ENCODE peak calls at places on chromosomes 7 and 10, in ten cellular contexts. P is psoas muscle; I is CD8-positive, alpha-beta T cell; X is body of pancreas; U is endodermal cell; J is HCT116; O is Karpas-422; B is pancreas; D is CD4-positive, alpha-beta memory T cell; L is esophagus squamous epithelium. K is an unnamed sample.

GRCh38 chr10:22874189-22874854 is 53.5 kb upstream of the ARMC3 start:
- DNase-seq in P (no peak), I (no peak), X (no peak), O (no peak), U (no peak), B (no peak), L (no peak), D (no peak), J (no peak), K (no peak)

GRCh38 chr10:69061305-69062161 is 26.4 kb upstream of the SRGN start:
- DNase-seq in B (peak; percentile 28), P (peak; percentile 75), U (no peak), L (no peak), D (peak; percentile 45), X (peak; percentile 45), J (no peak), I (peak; percentile 39), O (peak; percentile 62), K (peak; percentile 60)

GRCh38 chr7:45053401-45053800 is 35.4 kb downstream of the NACAD start:
- DNase-seq in J (no peak), P (no peak), B (no peak), L (no peak), I (no peak), U (no peak), X (no peak), O (no peak), D (no peak), K (no peak)

GRCh38 chr10:77713506-77714280 is 76.1 kb upstream of the KCNMA1 start:
- DNase-seq in U (no peak), L (no peak), D (no peak), P (no peak), I (no peak), J (no peak), X (no peak), B (no peak), O (no peak), K (no peak)

GRCh38 chr7:124718032-124718766 is 47.4 kb downstream of the GPR37 start:
- DNase-seq in P (no peak), X (no peak), B (no peak), D (no peak), O (no peak), J (no peak), I (no peak), L (no peak), U (no peak), K (no peak)

GRCh38 chr7:20244334-20244733 is 27.1 kb upstream of the MACC1 start:
- DNase-seq in I (no peak), P (no peak), O (no peak), L (no peak), X (no peak), D (no peak), U (no peak), B (no peak), J (no peak), K (no peak)

GRCh38 chr10:3148994-3149393 is 23.6 kb downstream of the PITRM1 start:
- DNase-seq in D (no peak), L (no peak), U (no peak), I (no peak), B (no peak), J (no peak), O (no peak), X (peak; percentile 26), P (no peak), K (no peak)

GRCh38 chr7:46545790-46546189 is 624.7 kb upstream of the IGFBP3 start:
- DNase-seq in D (no peak), U (no peak), B (no peak), X (no peak), P (no peak), L (no peak), I (no peak), O (no peak), J (peak; percentile 58), K (no peak)

GRCh38 chr10:115918812-115919211 is 354.2 kb downstream of the GFRA1 start:
- DNase-seq in X (no peak), P (no peak), L (no peak), O (no peak), D (no peak), I (no peak), J (no peak), B (no peak), U (no peak), K (no peak)

GRCh38 chr7:93547716-93548115 is 26.8 kb downstream of the CALCR start:
- DNase-seq in O (no peak), J (no peak), U (no peak), B (no peak), X (no peak), P (no peak), I (no peak), L (no peak), D (no peak), K (no peak)

GRCh38 chr10:117112220-117112619 is 25.9 kb downstream of the VAX1 start:
- DNase-seq in D (no peak), L (no peak), I (no peak), X (no peak), J (peak; percentile 15), U (peak; percentile 43), B (no peak), O (peak; percentile 48), P (no peak), K (no peak)

GRCh38 chr10:10043083-10043482 is 974.6 kb upstream of the CELF2 start:
- DNase-seq in U (no peak), I (no peak), J (no peak), L (no peak), B (no peak), O (no peak), D (no peak), P (no peak), X (no peak), K (no peak)

GRCh38 chr10:60870803-60871202 is 73.2 kb downstream of the RHOBTB1 start:
- DNase-seq in P (no peak), O (no peak), X (no peak), I (no peak), L (no peak), U (no peak), J (no peak), D (no peak), B (no peak), K (no peak)

GRCh38 chr10:60872451-60872850 is 71.5 kb downstream of the RHOBTB1 start:
- DNase-seq in L (no peak), D (no peak), O (no peak), U (no peak), X (no peak), J (no peak), P (peak; percentile 67), B (no peak), I (no peak), K (no peak)

GRCh38 chr10:60868946-60869345 is 75.0 kb downstream of the RHOBTB1 start:
- DNase-seq in B (no peak), D (no peak), J (no peak), L (no peak), X (no peak), P (no peak), O (no peak), U (no peak), I (no peak), K (no peak)

GRCh38 chr10:60871215-60871614 is 72.8 kb downstream of the RHOBTB1 start:
- DNase-seq in D (no peak), B (no peak), L (no peak), J (no peak), I (no peak), X (no peak), P (no peak), O (no peak), U (no peak), K (no peak)

DNA sequence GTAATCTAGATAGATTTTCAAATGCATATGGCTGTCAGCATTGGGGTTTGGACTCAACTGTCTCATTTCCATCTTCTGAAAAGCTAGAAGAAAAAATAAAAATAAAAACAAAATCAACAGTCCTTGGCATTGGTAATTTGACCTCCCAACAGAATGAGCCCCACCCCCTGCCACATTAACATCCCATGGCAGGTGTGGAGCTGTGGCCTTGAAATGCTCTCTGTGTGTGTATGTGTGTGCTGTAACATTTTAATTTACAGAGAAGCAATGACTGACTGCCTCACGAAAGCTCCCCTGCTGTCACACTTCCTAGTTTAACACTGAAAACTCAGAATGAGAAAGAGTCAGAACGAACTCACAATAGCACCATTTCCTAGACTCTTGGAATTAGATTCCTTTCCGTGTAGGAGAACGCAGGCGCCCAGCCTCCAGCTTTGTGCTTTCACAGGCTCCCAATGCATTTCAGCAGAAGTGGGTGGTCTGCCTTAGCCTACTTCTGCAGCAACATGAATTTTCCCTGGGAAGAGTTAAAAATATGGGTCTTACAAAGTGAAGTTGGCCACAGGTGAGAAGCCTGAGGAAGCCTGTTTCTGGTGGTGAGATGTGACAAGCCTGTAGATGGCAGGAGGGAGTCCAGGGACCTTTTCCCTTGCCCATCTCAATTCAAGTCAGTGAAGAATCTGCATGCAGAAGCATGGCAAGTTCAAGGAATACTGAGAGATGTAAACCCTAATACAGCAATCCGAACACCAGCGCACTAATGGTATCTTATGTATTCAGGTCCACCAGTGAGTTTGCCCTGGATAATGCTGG is 73.9 kb downstream of the RHOBTB1 start:
- DNase-seq in J (no peak), X (no peak), D (no peak), L (no peak), U (peak; percentile 65), O (no peak), I (no peak), P (no peak), B (no peak), K (no peak)
- H3K36me3 ChIP-seq in J (no peaks in the 10 kb centered on the region), X (no peaks in the 10 kb centered on the region), D (no peaks in the 10 kb centered on the region), L (no peaks in the 10 kb centered on the region), U (no peaks in the 10 kb centered on the region), O (no peaks in the 10 kb centered on the region), I (no peaks in the 10 kb centered on the region), P (no peaks in the 10 kb centered on the region), B (no peaks in the 10 kb centered on the region), K (no peaks in the 10 kb centered on the region)

GRCh38 chr7:69823151-69823744 is 225.0 kb downstream of the AUTS2 start:
- DNase-seq in I (no peak), X (no peak), B (no peak), P (no peak), O (peak; percentile 60), D (no peak), L (no peak), U (no peak), J (no peak), K (no peak)
- H3K4me3 ChIP-seq in I (no peak overlapping the region), X (no peak overlapping the region), B (no peak overlapping the region), P (no peak overlapping the region), O (peak overlapping the region; percentile 59), D (no peak overlapping the region), L (no peak overlapping the region), U (no peak overlapping the region), J (no peak overlapping the region), K (no peak overlapping the region)

GRCh38 chr7:101835136-101835535 is 17.7 kb downstream of the CUX1 start:
- DNase-seq in B (no peak), U (no peak), O (no peak), I (no peak), L (no peak), J (no peak), P (no peak), X (no peak), D (no peak), K (no peak)
- H3K36me3 ChIP-seq in B (no peaks in the 10 kb centered on the region), U (peaks cover 12% of the 10 kb centered on the region), O (peaks cover 15% of the 10 kb centered on the region), I (no peaks in the 10 kb centered on the region), L (no peaks in the 10 kb centered on the region), J (no peaks in the 10 kb centered on the region), P (no peaks in the 10 kb centered on the region), X (no peaks in the 10 kb centered on the region), D (no peaks in the 10 kb centered on the region), K (no peaks in the 10 kb centered on the region)

DNA sequence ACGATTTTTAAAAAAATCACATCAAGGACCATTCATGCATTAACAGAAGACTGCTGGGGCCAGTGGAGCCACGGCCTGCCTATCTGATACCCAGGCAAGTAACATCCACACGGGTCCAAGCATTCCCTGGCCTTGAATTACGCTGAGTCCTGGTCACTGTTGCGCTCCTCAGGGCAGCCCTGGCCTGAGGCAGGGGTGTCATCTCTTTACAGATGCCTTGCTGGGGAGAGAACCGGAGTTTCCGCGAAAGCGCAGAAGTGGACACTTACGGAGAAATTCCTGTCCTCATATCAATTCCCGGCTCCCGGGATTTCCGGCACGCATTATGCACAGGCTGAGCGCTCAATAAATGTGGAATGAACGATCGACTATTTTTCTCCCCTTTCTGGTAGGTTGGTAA is 1.4 kb downstream of the CARD11 start:
- DNase-seq in P (no peak), I (no peak), L (no peak), D (no peak), U (no peak), J (no peak), X (no peak), O (no peak), B (no peak), K (no peak)
- H3K4me3 ChIP-seq in P (no peak overlapping the region), I (peak overlapping the region; percentile 96), L (no peak overlapping the region), D (peak overlapping the region; percentile 66), U (no peak overlapping the region), J (no peak overlapping the region), X (no peak overlapping the region), O (peak overlapping the region; percentile 90), B (no peak overlapping the region), K (no peak overlapping the region)

K was measured in mucosa of descending colon.